ENCODE peak calls at places on chromosomes 1 and 21, in eight cellular contexts. One of them, this sample, is unnamed.

GRCh38 chr1:3885611-3886010 is 14.5 kb downstream of the C1orf174 start:
- DNase-seq in tibial nerve: no peak
- DNase-seq in mammary epithelial cell: no peak
- DNase-seq in Peyer's patch: no peak
- DNase-seq in ovary: no peak
- DNase-seq in foreskin fibroblast: no peak
- DNase-seq in astrocyte of the spinal cord: no peak
- DNase-seq in cardiac fibroblast: no peak
- DNase-seq in this sample: no peak

GRCh38 chr1:209747580-209748262 is 8.1 kb upstream of the TRAF3IP3 start:
- DNase-seq in tibial nerve: peak
- DNase-seq in mammary epithelial cell: peak
- DNase-seq in Peyer's patch: peak
- DNase-seq in ovary: peak
- DNase-seq in foreskin fibroblast: peak
- DNase-seq in astrocyte of the spinal cord: peak
- DNase-seq in cardiac fibroblast: peak
- DNase-seq in this sample: no peak

GRCh38 chr1:207893737-207894582 is 17.0 kb downstream of the CD34 start:
- DNase-seq in tibial nerve: no peak
- DNase-seq in mammary epithelial cell: no peak
- DNase-seq in Peyer's patch: no peak
- DNase-seq in ovary: no peak
- DNase-seq in foreskin fibroblast: no peak
- DNase-seq in astrocyte of the spinal cord: no peak
- DNase-seq in cardiac fibroblast: no peak
- DNase-seq in this sample: no peak

GRCh38 chr1:162062542-162063015 is 6.9 kb upstream of the NOS1AP start:
- DNase-seq in tibial nerve: no peak
- DNase-seq in mammary epithelial cell: no peak
- DNase-seq in Peyer's patch: no peak
- DNase-seq in ovary: no peak
- DNase-seq in foreskin fibroblast: peak
- DNase-seq in astrocyte of the spinal cord: peak
- DNase-seq in cardiac fibroblast: peak
- DNase-seq in this sample: no peak

GRCh38 chr1:204652556-204652955 is 33.0 kb downstream of the LRRN2 start:
- DNase-seq in tibial nerve: no peak
- DNase-seq in mammary epithelial cell: no peak
- DNase-seq in Peyer's patch: no peak
- DNase-seq in ovary: no peak
- DNase-seq in foreskin fibroblast: no peak
- DNase-seq in astrocyte of the spinal cord: no peak
- DNase-seq in cardiac fibroblast: no peak
- DNase-seq in this sample: no peak

GRCh38 chr21:36125513-36126121 is 9.3 kb upstream of the CBR3 start:
- DNase-seq in tibial nerve: peak
- DNase-seq in mammary epithelial cell: peak
- DNase-seq in Peyer's patch: peak
- DNase-seq in ovary: peak
- DNase-seq in foreskin fibroblast: peak
- DNase-seq in astrocyte of the spinal cord: peak
- DNase-seq in cardiac fibroblast: peak
- DNase-seq in this sample: no peak

GRCh38 chr21:29080454-29080930 is 7.0 kb upstream of the CCT8 start:
- DNase-seq in tibial nerve: no peak
- DNase-seq in mammary epithelial cell: no peak
- DNase-seq in Peyer's patch: peak
- DNase-seq in ovary: no peak
- DNase-seq in foreskin fibroblast: no peak
- DNase-seq in astrocyte of the spinal cord: no peak
- DNase-seq in cardiac fibroblast: no peak
- DNase-seq in this sample: no peak

GRCh38 chr21:34020005-34020847 is 53.2 kb upstream of the MRPS6 start:
- DNase-seq in tibial nerve: no peak
- DNase-seq in mammary epithelial cell: no peak
- DNase-seq in Peyer's patch: peak
- DNase-seq in ovary: no peak
- DNase-seq in foreskin fibroblast: no peak
- DNase-seq in astrocyte of the spinal cord: no peak
- DNase-seq in cardiac fibroblast: no peak
- DNase-seq in this sample: no peak

GRCh38 chr1:29706936-29707335 is 470.6 kb downstream of the PTPRU start:
- DNase-seq in tibial nerve: no peak
- DNase-seq in mammary epithelial cell: peak
- DNase-seq in Peyer's patch: no peak
- DNase-seq in ovary: no peak
- DNase-seq in foreskin fibroblast: peak
- DNase-seq in astrocyte of the spinal cord: peak
- DNase-seq in cardiac fibroblast: peak
- DNase-seq in this sample: no peak

GRCh38 chr1:19325368-19325957 is 13.3 kb downstream of the SLC66A1 start:
- DNase-seq in tibial nerve: no peak
- DNase-seq in mammary epithelial cell: no peak
- DNase-seq in Peyer's patch: no peak
- DNase-seq in ovary: no peak
- DNase-seq in foreskin fibroblast: no peak
- DNase-seq in astrocyte of the spinal cord: no peak
- DNase-seq in cardiac fibroblast: no peak
- DNase-seq in this sample: no peak

GRCh38 chr1:115865704-115866380 is 24.9 kb upstream of the NHLH2 start:
- DNase-seq in tibial nerve: no peak
- DNase-seq in mammary epithelial cell: peak
- DNase-seq in Peyer's patch: no peak
- DNase-seq in ovary: no peak
- DNase-seq in foreskin fibroblast: no peak
- DNase-seq in astrocyte of the spinal cord: no peak
- DNase-seq in cardiac fibroblast: no peak
- DNase-seq in this sample: no peak

GRCh38 chr1:18765725-18766124 is 93.7 kb downstream of the TAS1R2 start:
- DNase-seq in tibial nerve: no peak
- DNase-seq in mammary epithelial cell: no peak
- DNase-seq in Peyer's patch: no peak
- DNase-seq in ovary: no peak
- DNase-seq in foreskin fibroblast: no peak
- DNase-seq in astrocyte of the spinal cord: no peak
- DNase-seq in cardiac fibroblast: no peak
- DNase-seq in this sample: no peak

GRCh38 chr1:7471836-7472235 is 299.3 kb upstream of the VAMP3 start:
- DNase-seq in tibial nerve: no peak
- DNase-seq in mammary epithelial cell: no peak
- DNase-seq in Peyer's patch: no peak
- DNase-seq in ovary: no peak
- DNase-seq in foreskin fibroblast: peak
- DNase-seq in astrocyte of the spinal cord: peak
- DNase-seq in cardiac fibroblast: no peak
- DNase-seq in this sample: peak

GRCh38 chr1:43445618-43446387 is 7.9 kb downstream of the HYI start:
- DNase-seq in tibial nerve: no peak
- DNase-seq in mammary epithelial cell: no peak
- DNase-seq in Peyer's patch: no peak
- DNase-seq in ovary: peak
- DNase-seq in foreskin fibroblast: peak
- DNase-seq in astrocyte of the spinal cord: no peak
- DNase-seq in cardiac fibroblast: no peak
- DNase-seq in this sample: no peak

GRCh38 chr1:234170067-234170466 is 203.2 kb upstream of the COA6 start:
- DNase-seq in tibial nerve: no peak
- DNase-seq in mammary epithelial cell: no peak
- DNase-seq in Peyer's patch: no peak
- DNase-seq in ovary: no peak
- DNase-seq in foreskin fibroblast: no peak
- DNase-seq in astrocyte of the spinal cord: no peak
- DNase-seq in cardiac fibroblast: no peak
- DNase-seq in this sample: no peak

GRCh38 chr1:149931212-149931805 is 3.7 kb upstream of the SF3B4 start:
- DNase-seq in tibial nerve: no peak
- DNase-seq in mammary epithelial cell: peak
- DNase-seq in Peyer's patch: no peak
- DNase-seq in ovary: no peak
- DNase-seq in foreskin fibroblast: peak
- DNase-seq in astrocyte of the spinal cord: no peak
- DNase-seq in cardiac fibroblast: peak
- DNase-seq in this sample: no peak

GRCh38 chr1:33758698-33759097 is 105.2 kb upstream of the HMGB4 start:
- DNase-seq in tibial nerve: peak
- DNase-seq in mammary epithelial cell: no peak
- DNase-seq in Peyer's patch: no peak
- DNase-seq in ovary: no peak
- DNase-seq in foreskin fibroblast: peak
- DNase-seq in astrocyte of the spinal cord: peak
- DNase-seq in cardiac fibroblast: peak
- DNase-seq in this sample: peak

GRCh38 chr1:183966487-183966886 is 71.0 kb downstream of the COLGALT2 start:
- DNase-seq in tibial nerve: no peak
- DNase-seq in mammary epithelial cell: no peak
- DNase-seq in Peyer's patch: no peak
- DNase-seq in ovary: no peak
- DNase-seq in foreskin fibroblast: no peak
- DNase-seq in astrocyte of the spinal cord: no peak
- DNase-seq in cardiac fibroblast: no peak
- DNase-seq in this sample: no peak

GRCh38 chr21:46208761-46209721 is 19.5 kb downstream of the LSS start:
- DNase-seq in tibial nerve: no peak
- DNase-seq in mammary epithelial cell: no peak
- DNase-seq in Peyer's patch: no peak
- DNase-seq in ovary: no peak
- DNase-seq in foreskin fibroblast: no peak
- DNase-seq in astrocyte of the spinal cord: no peak
- DNase-seq in cardiac fibroblast: no peak
- DNase-seq in this sample: no peak

GRCh38 chr1:209674957-209675566 is at the start of gene G0S2:
- DNase-seq in tibial nerve: no peak
- DNase-seq in mammary epithelial cell: no peak
- DNase-seq in Peyer's patch: peak
- DNase-seq in ovary: peak
- DNase-seq in foreskin fibroblast: peak
- DNase-seq in astrocyte of the spinal cord: peak
- DNase-seq in cardiac fibroblast: peak
- DNase-seq in this sample: no peak

GRCh38 chr1:47563206-47563605 is 125.4 kb downstream of the FOXD2 start:
- DNase-seq in tibial nerve: no peak
- DNase-seq in mammary epithelial cell: no peak
- DNase-seq in Peyer's patch: no peak
- DNase-seq in ovary: no peak
- DNase-seq in foreskin fibroblast: no peak
- DNase-seq in astrocyte of the spinal cord: no peak
- DNase-seq in cardiac fibroblast: no peak
- DNase-seq in this sample: no peak

DNA sequence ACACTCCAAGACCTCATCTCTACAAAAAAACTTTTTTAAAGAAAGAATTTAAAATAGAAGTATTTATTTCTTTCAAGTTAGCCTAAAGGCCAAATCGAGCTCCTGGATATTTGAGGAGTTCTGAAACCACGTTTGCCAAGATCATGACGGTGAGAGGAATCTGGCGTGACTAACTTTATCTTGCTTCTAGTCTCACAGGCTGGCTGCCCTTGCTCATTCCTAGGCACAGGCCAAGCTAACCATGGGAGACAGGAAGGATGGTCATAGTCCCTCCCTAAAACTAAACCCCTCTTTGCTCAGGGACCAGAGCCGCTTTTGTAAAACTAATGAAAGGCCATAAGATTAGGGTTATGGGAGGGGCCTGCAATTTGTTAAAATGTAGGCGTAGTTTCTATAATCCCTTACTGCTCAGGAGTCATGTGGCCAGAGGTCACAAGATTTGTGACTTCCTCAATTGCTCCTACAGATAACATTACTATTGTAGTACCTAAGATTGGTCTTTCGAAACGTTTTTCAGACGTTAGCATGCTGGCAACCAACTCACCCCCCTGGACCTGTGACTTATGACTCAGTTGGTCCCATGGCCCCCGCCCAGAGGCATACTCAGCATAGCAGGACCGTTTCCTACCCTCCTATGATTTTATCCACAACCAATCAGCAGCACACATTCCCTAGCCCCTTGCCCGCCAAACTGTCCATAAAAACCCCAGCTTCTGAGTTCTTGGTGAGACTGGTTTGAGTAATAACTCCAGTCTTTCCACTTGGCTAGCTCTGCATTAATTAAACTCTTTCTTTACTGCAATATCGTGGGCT is 425.0 kb downstream of the SMYD3 start:
- DNase-seq in tibial nerve: no peak
- DNase-seq in mammary epithelial cell: no peak
- DNase-seq in Peyer's patch: no peak
- DNase-seq in ovary: no peak
- DNase-seq in foreskin fibroblast: no peak
- DNase-seq in astrocyte of the spinal cord: no peak
- DNase-seq in cardiac fibroblast: no peak
- DNase-seq in this sample: no peak
- H3K4me3 ChIP-seq in tibial nerve: no peak
- H3K4me3 ChIP-seq in mammary epithelial cell: no peak
- H3K4me3 ChIP-seq in Peyer's patch: no peak
- H3K4me3 ChIP-seq in ovary: no peak
- H3K4me3 ChIP-seq in foreskin fibroblast: no peak
- H3K4me3 ChIP-seq in astrocyte of the spinal cord: no peak
- H3K4me3 ChIP-seq in cardiac fibroblast: no peak
- H3K4me3 ChIP-seq in this sample: no peak

DNA sequence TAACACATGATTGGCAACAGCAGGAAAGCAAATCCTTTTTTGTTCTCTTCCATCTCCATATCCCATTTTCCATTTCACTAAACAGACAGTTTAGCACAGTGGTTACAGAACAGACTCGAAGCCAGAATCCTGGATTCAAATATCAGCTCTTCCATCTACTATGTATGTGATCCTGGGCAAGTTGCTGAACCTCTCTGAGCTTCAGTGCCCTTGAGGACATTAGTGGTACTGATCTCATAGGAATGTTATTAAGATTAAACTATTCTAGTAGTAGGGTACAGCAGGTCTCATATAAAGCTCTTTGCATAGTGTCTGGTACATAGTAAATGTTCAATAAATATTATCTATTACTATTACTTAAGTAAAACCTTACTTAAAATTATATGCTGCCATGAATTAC is 13.8 kb upstream of the HHIPL2 start:
- DNase-seq in tibial nerve: no peak
- DNase-seq in mammary epithelial cell: no peak
- DNase-seq in Peyer's patch: no peak
- DNase-seq in ovary: no peak
- DNase-seq in foreskin fibroblast: no peak
- DNase-seq in astrocyte of the spinal cord: no peak
- DNase-seq in cardiac fibroblast: no peak
- DNase-seq in this sample: no peak
- TF ChIP-seq CTCF in tibial nerve: no peak
- TF ChIP-seq CTCF in mammary epithelial cell: no peak
- TF ChIP-seq CTCF in Peyer's patch: no peak
- TF ChIP-seq CTCF in ovary: no peak
- TF ChIP-seq CTCF in foreskin fibroblast: no peak
- TF ChIP-seq CTCF in astrocyte of the spinal cord: no peak
- TF ChIP-seq CTCF in cardiac fibroblast: peak
- TF ChIP-seq CTCF in this sample: no peak

GRCh38 chr1:109910123-109910962 is at the start of gene CSF1:
- DNase-seq in tibial nerve: peak
- DNase-seq in mammary epithelial cell: peak
- DNase-seq in Peyer's patch: peak
- DNase-seq in ovary: peak
- DNase-seq in foreskin fibroblast: peak
- DNase-seq in astrocyte of the spinal cord: peak
- DNase-seq in cardiac fibroblast: peak
- DNase-seq in this sample: no peak
- H3K4me3 ChIP-seq in tibial nerve: peak
- H3K4me3 ChIP-seq in mammary epithelial cell: peak
- H3K4me3 ChIP-seq in Peyer's patch: peak
- H3K4me3 ChIP-seq in ovary: peak
- H3K4me3 ChIP-seq in foreskin fibroblast: peak
- H3K4me3 ChIP-seq in astrocyte of the spinal cord: peak
- H3K4me3 ChIP-seq in cardiac fibroblast: peak
- H3K4me3 ChIP-seq in this sample: peak

GRCh38 chr1:40449684-40450490 is at the start of gene ZFP69B:
- DNase-seq in tibial nerve: peak
- DNase-seq in mammary epithelial cell: peak
- DNase-seq in Peyer's patch: peak
- DNase-seq in ovary: peak
- DNase-seq in foreskin fibroblast: peak
- DNase-seq in astrocyte of the spinal cord: peak
- DNase-seq in cardiac fibroblast: peak
- DNase-seq in this sample: peak
- TF ChIP-seq CTCF in tibial nerve: peak
- TF ChIP-seq CTCF in mammary epithelial cell: no peak
- TF ChIP-seq CTCF in Peyer's patch: no peak
- TF ChIP-seq CTCF in ovary: no peak
- TF ChIP-seq CTCF in foreskin fibroblast: no peak
- TF ChIP-seq CTCF in astrocyte of the spinal cord: no peak
- TF ChIP-seq CTCF in cardiac fibroblast: peak
- TF ChIP-seq CTCF in this sample: peak

This sample was measured in AG04449.